ENCODE peak calls at places on chromosomes 6 and 20, in nine cellular contexts. G is HEK293T, A is hepatocyte, U is kidney tubule cell, S is NCI-H526, Z is left colon, B is M059J, Q is astrocyte of the hippocampus, C is amniotic stem cell. L is an unnamed sample.

GRCh38 chr6:88741071-88741470 is 222.3 kb downstream of the RNGTT start:
- DNase-seq in G (no peak), A (no peak), U (no peak), S (no peak), Z (no peak), B (no peak), Q (no peak), C (no peak), L (no peak)

GRCh38 chr6:165852676-165853075 is 189.6 kb upstream of the PDE10A start:
- DNase-seq in G (no peak), A (no peak), U (no peak), S (no peak), Z (no peak), B (no peak), Q (no peak), C (no peak), L (no peak)

GRCh38 chr6:64280569-64280968 is 645.0 kb downstream of the PHF3 start:
- DNase-seq in G (peak), A (peak), U (peak), S (no peak), Z (no peak), B (peak), Q (peak), C (no peak), L (peak)

GRCh38 chr6:153123801-153124200 is 7.3 kb downstream of the RGS17 start:
- DNase-seq in G (no peak), A (no peak), U (no peak), S (no peak), Z (no peak), B (no peak), Q (no peak), C (no peak), L (no peak)

GRCh38 chr6:1325471-1326309 is 13.8 kb downstream of the FOXQ1 start:
- DNase-seq in G (no peak), A (peak), U (peak), S (no peak), Z (no peak), B (peak), Q (peak), C (peak), L (no peak)

GRCh38 chr6:112116215-112116614 is 28.8 kb downstream of the FAM229B start:
- DNase-seq in G (peak), A (no peak), U (peak), S (no peak), Z (no peak), B (no peak), Q (no peak), C (no peak), L (no peak)

GRCh38 chr6:84805145-84805544 is 40.7 kb upstream of the TBX18 start:
- DNase-seq in G (no peak), A (no peak), U (peak), S (no peak), Z (no peak), B (peak), Q (no peak), C (no peak), L (no peak)

GRCh38 chr6:33413601-33414120 is 2.8 kb downstream of the PHF1 start:
- DNase-seq in G (no peak), A (no peak), U (no peak), S (no peak), Z (no peak), B (no peak), Q (no peak), C (no peak), L (no peak)

GRCh38 chr6:63573899-63574553 is 1.7 kb downstream of the LOC128125822 start:
- DNase-seq in G (peak), A (peak), U (peak), S (peak), Z (peak), B (peak), Q (peak), C (no peak), L (peak)

GRCh38 chr6:14196029-14196428 is 78.5 kb downstream of the CD83 start:
- DNase-seq in G (no peak), A (no peak), U (no peak), S (no peak), Z (no peak), B (no peak), Q (no peak), C (no peak), L (no peak)

GRCh38 chr6:145561095-145561820 is 174.1 kb downstream of the EPM2A start:
- DNase-seq in G (no peak), A (no peak), U (no peak), S (no peak), Z (no peak), B (peak), Q (no peak), C (no peak), L (peak)

GRCh38 chr6:163708459-163708858 is 293.9 kb downstream of the QKI start:
- DNase-seq in G (no peak), A (no peak), U (no peak), S (no peak), Z (no peak), B (peak), Q (no peak), C (no peak), L (no peak)

GRCh38 chr20:59222982-59223610 is 59.5 kb downstream of the ZNF831 start:
- DNase-seq in G (peak), A (peak), U (no peak), S (no peak), Z (no peak), B (peak), Q (peak), C (no peak), L (peak)

GRCh38 chr6:149433901-149434300 is 33.8 kb downstream of the SUMO4 start:
- DNase-seq in G (no peak), A (no peak), U (no peak), S (no peak), Z (no peak), B (no peak), Q (no peak), C (no peak), L (no peak)

GRCh38 chr20:40942775-40943174 is 85.8 kb upstream of the TOP1 start:
- DNase-seq in G (no peak), A (no peak), U (no peak), S (no peak), Z (no peak), B (peak), Q (no peak), C (no peak), L (no peak)

GRCh38 chr6:150866147-150867073 is 908 bp downstream of the MTHFD1L start:
- DNase-seq in G (peak), A (peak), U (peak), S (peak), Z (peak), B (peak), Q (peak), C (peak), L (peak)

GRCh38 chr20:33653218-33653899 is 8.8 kb upstream of the C20orf144 start:
- DNase-seq in G (peak), A (peak), U (peak), S (peak), Z (peak), B (peak), Q (peak), C (peak), L (peak)

GRCh38 chr6:150203378-150203777 is 60.5 kb downstream of the PPP1R14C start:
- DNase-seq in G (no peak), A (no peak), U (no peak), S (peak), Z (no peak), B (no peak), Q (no peak), C (no peak), L (no peak)

GRCh38 chr6:112879920-112880413 is 532.8 kb downstream of the RFPL4B start:
- DNase-seq in G (no peak), A (peak), U (no peak), S (peak), Z (no peak), B (no peak), Q (peak), C (no peak), L (no peak)

GRCh38 chr6:10315034-10315433 is 99.8 kb downstream of the TFAP2A start:
- DNase-seq in G (no peak), A (no peak), U (no peak), S (no peak), Z (no peak), B (no peak), Q (no peak), C (no peak), L (peak)

GRCh38 chr20:62203378-62204030 is 16.6 kb downstream of the HRH3 start:
- DNase-seq in G (no peak), A (no peak), U (no peak), S (no peak), Z (no peak), B (no peak), Q (no peak), C (no peak), L (no peak)

GRCh38 chr20:48841861-48842529 is 14.2 kb upstream of the PREX1 start:
- DNase-seq in G (no peak), A (no peak), U (peak), S (peak), Z (no peak), B (peak), Q (peak), C (peak), L (no peak)

GRCh38 chr6:168179702-168180382 is 100.8 kb upstream of the FRMD1 start:
- DNase-seq in G (no peak), A (no peak), U (no peak), S (no peak), Z (no peak), B (no peak), Q (no peak), C (no peak), L (no peak)

GRCh38 chr6:70375882-70376281 is 37.4 kb upstream of the FAM135A start:
- DNase-seq in G (no peak), A (no peak), U (peak), S (no peak), Z (no peak), B (no peak), Q (no peak), C (no peak), L (no peak)

GRCh38 chr6:69179681-69180080 is 544.6 kb downstream of the ADGRB3 start:
- DNase-seq in G (no peak), A (no peak), U (peak), S (no peak), Z (no peak), B (peak), Q (peak), C (no peak), L (no peak)

GRCh38 chr6:124964084-124964763 is 2.0 kb downstream of the RNF217 start:
- DNase-seq in G (no peak), A (peak), U (peak), S (no peak), Z (peak), B (peak), Q (peak), C (no peak), L (no peak)

GRCh38 chr6:52117352-52117751 is 29.9 kb upstream of the PKHD1 start:
- DNase-seq in G (no peak), A (no peak), U (no peak), S (no peak), Z (no peak), B (no peak), Q (no peak), C (no peak), L (no peak)

GRCh38 chr6:110976575-110976974 is 5.3 kb upstream of the RPF2 start:
- DNase-seq in G (no peak), A (no peak), U (no peak), S (no peak), Z (no peak), B (no peak), Q (no peak), C (no peak), L (no peak)

GRCh38 chr20:47857994-47858557 is 72.8 kb upstream of the SULF2 start:
- DNase-seq in G (peak), A (peak), U (peak), S (no peak), Z (no peak), B (peak), Q (peak), C (no peak), L (no peak)

GRCh38 chr6:168091381-168092264 is 12.6 kb upstream of the FRMD1 start:
- DNase-seq in G (no peak), A (no peak), U (no peak), S (no peak), Z (no peak), B (no peak), Q (no peak), C (no peak), L (no peak)

GRCh38 chr6:134935076-134935475 is 14.8 kb downstream of the ALDH8A1 start:
- DNase-seq in G (no peak), A (peak), U (peak), S (peak), Z (no peak), B (peak), Q (no peak), C (no peak), L (no peak)

GRCh38 chr6:24357336-24358218 is at the start of gene DCDC2:
- DNase-seq in G (no peak), A (no peak), U (peak), S (peak), Z (peak), B (no peak), Q (peak), C (no peak), L (no peak)

L was measured in NCI-H1930.